ENCODE peak calls at places on chromosomes 4 and X, in five cellular contexts. Z is progenitor cell of endocrine pancreas; D is germinal center; H is foreskin keratinocyte; X is stimulated activated CD8-positive, alpha-beta memory T cell treated with anti-CD3 and anti-CD28 coated beads, Interleukin-4, amount 100 ng/mL, for 4 hours. W is an unnamed sample.

GRCh38 chr4:53712326-53712725 is 121.0 kb upstream of the LNX1 start:
- DNase-seq in Z (no peak), D (no peak), H (no peak), X (no peak), W (no peak)

GRCh38 chr4:153215976-153216375 is 11.7 kb downstream of the TRIM2 start:
- DNase-seq in Z (no peak), D (no peak), H (no peak), X (no peak), W (no peak)

GRCh38 chr4:82787342-82787741 is 11.3 kb downstream of the SCD5 start:
- DNase-seq in Z (no peak), D (no peak), H (no peak), X (no peak), W (no peak)

GRCh38 chr4:56641494-56642051 is 39.5 kb downstream of the HOPX start:
- DNase-seq in Z (no peak), D (no peak), H (peak; percentile 81), X (no peak), W (no peak)

GRCh38 chrX:69221239-69222102 is 56.2 kb upstream of the PJA1 start:
- DNase-seq in Z (no peak), D (no peak), H (no peak), X (no peak), W (no peak)

GRCh38 chr4:68348577-68348976 is 1.3 kb downstream of the YTHDC1 start:
- DNase-seq in Z (no peak), D (no peak), H (no peak), X (no peak), W (no peak)

GRCh38 chrX:129193357-129193756 is 329.9 kb downstream of the SMARCA1 start:
- DNase-seq in Z (no peak), D (no peak), H (no peak), X (no peak), W (no peak)

GRCh38 chrX:18549643-18550042 is 122.3 kb downstream of the RS1 start:
- DNase-seq in Z (no peak), D (no peak), H (no peak), X (no peak), W (no peak)

GRCh38 chrX:40173662-40174593 is 76.2 kb upstream of the BCOR start:
- DNase-seq in Z (no peak), D (no peak), H (no peak), X (no peak), W (no peak)